ENCODE peak calls at places on chromosomes 16 and 17, in nine cellular contexts. One of them, this sample, is unnamed.

GRCh38 chr17:80104321-80104955 is 3.1 kb downstream of the GAA start:
- DNase-seq in H9: peak
- DNase-seq in brain microvascular endothelial cell: no peak
- DNase-seq in heart left ventricle: no peak
- DNase-seq in neural progenitor cell: no peak
- DNase-seq in choroid plexus epithelial cell: peak
- DNase-seq in A549: no peak
- DNase-seq in fibroblast of the aortic adventitia: peak
- DNase-seq in RWPE2: peak
- DNase-seq in this sample: no peak

GRCh38 chr17:3843935-3844516 is 2.0 kb downstream of the NCBP3 start:
- DNase-seq in H9: peak
- DNase-seq in brain microvascular endothelial cell: no peak
- DNase-seq in heart left ventricle: no peak
- DNase-seq in neural progenitor cell: peak
- DNase-seq in choroid plexus epithelial cell: peak
- DNase-seq in A549: peak
- DNase-seq in fibroblast of the aortic adventitia: peak
- DNase-seq in RWPE2: no peak
- DNase-seq in this sample: peak

GRCh38 chr16:89920723-89921122 is 2.1 kb downstream of the MC1R start:
- DNase-seq in H9: peak
- DNase-seq in brain microvascular endothelial cell: no peak
- DNase-seq in heart left ventricle: no peak
- DNase-seq in neural progenitor cell: no peak
- DNase-seq in choroid plexus epithelial cell: peak
- DNase-seq in A549: no peak
- DNase-seq in fibroblast of the aortic adventitia: peak
- DNase-seq in RWPE2: no peak
- DNase-seq in this sample: no peak

GRCh38 chr16:85753976-85754375 is 3.1 kb upstream of the C16orf74 start:
- DNase-seq in H9: no peak
- DNase-seq in brain microvascular endothelial cell: no peak
- DNase-seq in heart left ventricle: no peak
- DNase-seq in neural progenitor cell: no peak
- DNase-seq in choroid plexus epithelial cell: no peak
- DNase-seq in A549: no peak
- DNase-seq in fibroblast of the aortic adventitia: no peak
- DNase-seq in RWPE2: no peak
- DNase-seq in this sample: no peak

GRCh38 chr17:17256316-17256715 is 19.3 kb upstream of the FLCN start:
- DNase-seq in H9: no peak
- DNase-seq in brain microvascular endothelial cell: no peak
- DNase-seq in heart left ventricle: no peak
- DNase-seq in neural progenitor cell: no peak
- DNase-seq in choroid plexus epithelial cell: no peak
- DNase-seq in A549: no peak
- DNase-seq in fibroblast of the aortic adventitia: no peak
- DNase-seq in RWPE2: no peak
- DNase-seq in this sample: no peak

GRCh38 chr17:18986541-18987229 is 17.9 kb downstream of the FAM83G start:
- DNase-seq in H9: no peak
- DNase-seq in brain microvascular endothelial cell: no peak
- DNase-seq in heart left ventricle: no peak
- DNase-seq in neural progenitor cell: no peak
- DNase-seq in choroid plexus epithelial cell: no peak
- DNase-seq in A549: no peak
- DNase-seq in fibroblast of the aortic adventitia: no peak
- DNase-seq in RWPE2: no peak
- DNase-seq in this sample: no peak

GRCh38 chr16:1773703-1774455 is 945 bp upstream of the MRPS34 start:
- DNase-seq in H9: no peak
- DNase-seq in brain microvascular endothelial cell: no peak
- DNase-seq in heart left ventricle: no peak
- DNase-seq in neural progenitor cell: no peak
- DNase-seq in choroid plexus epithelial cell: peak
- DNase-seq in A549: no peak
- DNase-seq in fibroblast of the aortic adventitia: peak
- DNase-seq in RWPE2: no peak
- DNase-seq in this sample: no peak

GRCh38 chr16:27402569-27402963 is 592 bp downstream of the IL21R start:
- DNase-seq in H9: no peak
- DNase-seq in brain microvascular endothelial cell: no peak
- DNase-seq in heart left ventricle: no peak
- DNase-seq in neural progenitor cell: no peak
- DNase-seq in choroid plexus epithelial cell: no peak
- DNase-seq in A549: no peak
- DNase-seq in fibroblast of the aortic adventitia: no peak
- DNase-seq in RWPE2: no peak
- DNase-seq in this sample: no peak

GRCh38 chr16:85369741-85370528 is 243.2 kb upstream of the GSE1 start:
- DNase-seq in H9: peak
- DNase-seq in brain microvascular endothelial cell: peak
- DNase-seq in heart left ventricle: peak
- DNase-seq in neural progenitor cell: peak
- DNase-seq in choroid plexus epithelial cell: peak
- DNase-seq in A549: peak
- DNase-seq in fibroblast of the aortic adventitia: peak
- DNase-seq in RWPE2: no peak
- DNase-seq in this sample: peak

GRCh38 chr16:18013863-18014262 is 322.7 kb downstream of the NPIPA8 start:
- DNase-seq in H9: no peak
- DNase-seq in brain microvascular endothelial cell: no peak
- DNase-seq in heart left ventricle: no peak
- DNase-seq in neural progenitor cell: no peak
- DNase-seq in choroid plexus epithelial cell: no peak
- DNase-seq in A549: no peak
- DNase-seq in fibroblast of the aortic adventitia: no peak
- DNase-seq in RWPE2: no peak
- DNase-seq in this sample: no peak

GRCh38 chr17:76709077-76709950 is 1.5 kb downstream of the MXRA7 start:
- DNase-seq in H9: peak
- DNase-seq in brain microvascular endothelial cell: peak
- DNase-seq in heart left ventricle: peak
- DNase-seq in neural progenitor cell: peak
- DNase-seq in choroid plexus epithelial cell: peak
- DNase-seq in A549: no peak
- DNase-seq in fibroblast of the aortic adventitia: peak
- DNase-seq in RWPE2: no peak
- DNase-seq in this sample: peak

GRCh38 chr17:52170963-52171572 is 12.6 kb upstream of the CA10 start:
- DNase-seq in H9: peak
- DNase-seq in brain microvascular endothelial cell: no peak
- DNase-seq in heart left ventricle: no peak
- DNase-seq in neural progenitor cell: peak
- DNase-seq in choroid plexus epithelial cell: peak
- DNase-seq in A549: peak
- DNase-seq in fibroblast of the aortic adventitia: no peak
- DNase-seq in RWPE2: no peak
- DNase-seq in this sample: peak

GRCh38 chr16:10171225-10171624 is 11.0 kb downstream of the GRIN2A start:
- DNase-seq in H9: no peak
- DNase-seq in brain microvascular endothelial cell: no peak
- DNase-seq in heart left ventricle: no peak
- DNase-seq in neural progenitor cell: no peak
- DNase-seq in choroid plexus epithelial cell: no peak
- DNase-seq in A549: no peak
- DNase-seq in fibroblast of the aortic adventitia: peak
- DNase-seq in RWPE2: no peak
- DNase-seq in this sample: no peak

GRCh38 chr16:4474192-4474961 is at the start of gene NMRAL1:
- DNase-seq in H9: peak
- DNase-seq in brain microvascular endothelial cell: peak
- DNase-seq in heart left ventricle: peak
- DNase-seq in neural progenitor cell: peak
- DNase-seq in choroid plexus epithelial cell: peak
- DNase-seq in A549: peak
- DNase-seq in fibroblast of the aortic adventitia: peak
- DNase-seq in RWPE2: peak
- DNase-seq in this sample: peak
- TF ChIP-seq CTCF in H9: no peak
- TF ChIP-seq CTCF in brain microvascular endothelial cell: no peak
- TF ChIP-seq CTCF in heart left ventricle: peak
- TF ChIP-seq CTCF in neural progenitor cell: no peak
- TF ChIP-seq CTCF in choroid plexus epithelial cell: no peak
- TF ChIP-seq CTCF in A549: no peak
- TF ChIP-seq CTCF in fibroblast of the aortic adventitia: no peak
- TF ChIP-seq CTCF in RWPE2: no peak
- TF ChIP-seq CTCF in this sample: no peak

DNA sequence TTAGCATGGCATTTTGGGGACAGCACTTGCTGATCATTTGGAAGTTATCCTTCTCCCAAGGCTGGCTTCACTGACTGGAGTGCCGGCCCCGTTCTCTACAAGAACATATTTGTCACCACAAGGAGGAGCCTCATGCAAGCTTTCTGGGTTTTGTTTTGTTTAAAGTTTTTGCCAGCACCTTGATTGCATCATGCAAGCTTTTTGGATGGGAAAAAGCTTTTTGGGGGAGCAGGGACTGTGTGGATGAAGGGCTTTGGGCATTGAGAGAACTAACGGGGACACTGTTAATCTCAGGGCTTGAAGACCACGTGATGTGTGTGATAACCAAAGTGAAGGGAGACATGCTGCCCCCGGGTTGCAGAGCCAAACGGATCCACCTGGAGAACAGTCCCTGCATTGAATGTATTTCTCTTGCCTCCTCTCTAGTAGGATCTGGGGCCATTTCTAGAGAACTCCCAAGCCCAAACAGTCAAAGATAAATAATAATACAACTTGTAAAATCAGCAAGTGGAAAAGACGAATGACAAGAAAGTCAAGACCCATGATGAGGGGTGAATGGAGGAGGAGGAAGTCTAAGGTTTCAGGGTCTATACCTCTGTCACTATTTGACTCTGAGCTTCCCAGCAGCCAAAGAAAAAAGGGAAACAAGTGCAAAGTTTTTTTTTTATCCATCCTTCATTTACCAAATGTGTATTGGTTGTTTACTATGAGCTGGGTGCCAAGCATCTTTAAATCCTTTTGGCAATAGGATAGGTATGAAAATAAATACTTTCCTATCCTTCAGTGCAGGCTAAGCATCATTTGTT is 17.2 kb downstream of the TMEM114 start:
- DNase-seq in H9: peak
- DNase-seq in brain microvascular endothelial cell: peak
- DNase-seq in heart left ventricle: no peak
- DNase-seq in neural progenitor cell: peak
- DNase-seq in choroid plexus epithelial cell: peak
- DNase-seq in A549: peak
- DNase-seq in fibroblast of the aortic adventitia: peak
- DNase-seq in RWPE2: no peak
- DNase-seq in this sample: peak
- TF ChIP-seq CTCF in H9: peak
- TF ChIP-seq CTCF in brain microvascular endothelial cell: peak
- TF ChIP-seq CTCF in heart left ventricle: peak
- TF ChIP-seq CTCF in neural progenitor cell: peak
- TF ChIP-seq CTCF in choroid plexus epithelial cell: peak
- TF ChIP-seq CTCF in A549: peak
- TF ChIP-seq CTCF in fibroblast of the aortic adventitia: peak
- TF ChIP-seq CTCF in RWPE2: peak
- TF ChIP-seq CTCF in this sample: peak

GRCh38 chr16:49556252-49557069 is 182.9 kb downstream of the C16orf78 start:
- DNase-seq in H9: peak
- DNase-seq in brain microvascular endothelial cell: peak
- DNase-seq in heart left ventricle: no peak
- DNase-seq in neural progenitor cell: peak
- DNase-seq in choroid plexus epithelial cell: peak
- DNase-seq in A549: peak
- DNase-seq in fibroblast of the aortic adventitia: peak
- DNase-seq in RWPE2: no peak
- DNase-seq in this sample: peak
- TF ChIP-seq CTCF in H9: peak
- TF ChIP-seq CTCF in brain microvascular endothelial cell: peak
- TF ChIP-seq CTCF in heart left ventricle: peak
- TF ChIP-seq CTCF in neural progenitor cell: peak
- TF ChIP-seq CTCF in choroid plexus epithelial cell: peak
- TF ChIP-seq CTCF in A549: peak
- TF ChIP-seq CTCF in fibroblast of the aortic adventitia: peak
- TF ChIP-seq CTCF in RWPE2: peak
- TF ChIP-seq CTCF in this sample: peak

GRCh38 chr17:81252336-81253329 is 13.5 kb downstream of the NDUFAF8 start:
- DNase-seq in H9: no peak
- DNase-seq in brain microvascular endothelial cell: no peak
- DNase-seq in heart left ventricle: no peak
- DNase-seq in neural progenitor cell: no peak
- DNase-seq in choroid plexus epithelial cell: no peak
- DNase-seq in A549: no peak
- DNase-seq in fibroblast of the aortic adventitia: no peak
- DNase-seq in RWPE2: no peak
- DNase-seq in this sample: peak
- TF ChIP-seq CTCF in H9: no peak
- TF ChIP-seq CTCF in brain microvascular endothelial cell: no peak
- TF ChIP-seq CTCF in heart left ventricle: no peak
- TF ChIP-seq CTCF in neural progenitor cell: no peak
- TF ChIP-seq CTCF in choroid plexus epithelial cell: no peak
- TF ChIP-seq CTCF in A549: no peak
- TF ChIP-seq CTCF in fibroblast of the aortic adventitia: no peak
- TF ChIP-seq CTCF in RWPE2: no peak
- TF ChIP-seq CTCF in this sample: no peak

GRCh38 chr17:71464241-71464640 is 656.6 kb upstream of the SOX9 start:
- DNase-seq in H9: no peak
- DNase-seq in brain microvascular endothelial cell: no peak
- DNase-seq in heart left ventricle: no peak
- DNase-seq in neural progenitor cell: no peak
- DNase-seq in choroid plexus epithelial cell: no peak
- DNase-seq in A549: no peak
- DNase-seq in fibroblast of the aortic adventitia: no peak
- DNase-seq in RWPE2: no peak
- DNase-seq in this sample: no peak

GRCh38 chr17:71455219-71455618 is 665.6 kb upstream of the SOX9 start:
- DNase-seq in H9: no peak
- DNase-seq in brain microvascular endothelial cell: no peak
- DNase-seq in heart left ventricle: no peak
- DNase-seq in neural progenitor cell: no peak
- DNase-seq in choroid plexus epithelial cell: no peak
- DNase-seq in A549: no peak
- DNase-seq in fibroblast of the aortic adventitia: no peak
- DNase-seq in RWPE2: no peak
- DNase-seq in this sample: no peak

GRCh38 chr17:71458322-71458721 is 662.5 kb upstream of the SOX9 start:
- DNase-seq in H9: no peak
- DNase-seq in brain microvascular endothelial cell: peak
- DNase-seq in heart left ventricle: no peak
- DNase-seq in neural progenitor cell: no peak
- DNase-seq in choroid plexus epithelial cell: no peak
- DNase-seq in A549: no peak
- DNase-seq in fibroblast of the aortic adventitia: no peak
- DNase-seq in RWPE2: peak
- DNase-seq in this sample: no peak

GRCh38 chr17:71461504-71462197 is 659.2 kb upstream of the SOX9 start:
- DNase-seq in H9: no peak
- DNase-seq in brain microvascular endothelial cell: no peak
- DNase-seq in heart left ventricle: no peak
- DNase-seq in neural progenitor cell: peak
- DNase-seq in choroid plexus epithelial cell: no peak
- DNase-seq in A549: no peak
- DNase-seq in fibroblast of the aortic adventitia: no peak
- DNase-seq in RWPE2: no peak
- DNase-seq in this sample: no peak

DNA sequence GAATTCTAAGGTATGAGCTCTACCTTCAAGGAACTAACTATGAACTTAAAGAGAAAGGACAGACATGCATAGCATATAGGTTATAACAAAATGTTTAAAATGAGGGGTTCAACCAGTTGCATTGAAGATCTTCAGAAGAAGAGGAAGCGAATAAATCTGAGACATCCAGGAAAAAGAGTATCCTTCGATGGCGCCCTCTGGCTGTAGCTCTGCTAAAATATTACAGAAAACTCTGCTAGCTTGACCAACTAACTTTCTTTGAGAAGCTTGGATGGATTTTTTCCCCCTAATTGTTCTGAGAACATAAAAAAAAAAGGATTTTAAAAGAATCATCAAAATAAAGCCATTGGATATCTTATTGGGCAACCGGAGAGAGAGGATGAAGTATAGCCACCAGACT is 659.9 kb upstream of the SOX9 start:
- DNase-seq in H9: no peak
- DNase-seq in brain microvascular endothelial cell: peak
- DNase-seq in heart left ventricle: no peak
- DNase-seq in neural progenitor cell: peak
- DNase-seq in choroid plexus epithelial cell: peak
- DNase-seq in A549: no peak
- DNase-seq in fibroblast of the aortic adventitia: peak
- DNase-seq in RWPE2: no peak
- DNase-seq in this sample: peak
- TF ChIP-seq CTCF in H9: peak
- TF ChIP-seq CTCF in brain microvascular endothelial cell: peak
- TF ChIP-seq CTCF in heart left ventricle: peak
- TF ChIP-seq CTCF in neural progenitor cell: peak
- TF ChIP-seq CTCF in choroid plexus epithelial cell: peak
- TF ChIP-seq CTCF in A549: peak
- TF ChIP-seq CTCF in fibroblast of the aortic adventitia: peak
- TF ChIP-seq CTCF in RWPE2: peak
- TF ChIP-seq CTCF in this sample: peak

This sample was measured in glutamatergic neuron.